ENCODE peak calls at places on chromosomes 2 and 18, in eight cellular contexts. A is CD8-positive, alpha-beta T cell; Y is GM23248; X is right lobe of liver; M is IMR-90; H is ascending aorta; D is gastrocnemius medialis; O is foreskin keratinocyte. T is an unnamed sample.

GRCh38 chr2:153101187-153101586 is 377.4 kb downstream of the RPRM start:
- DNase-seq in D (no peak), A (no peak), X (no peak), O (no peak), H (no peak), Y (no peak), M (no peak), T (no peak)

GRCh38 chr2:237702439-237703397 is 75.3 kb downstream of the LRRFIP1 start:
- DNase-seq in H (no peak), Y (peak; percentile 83), A (peak; percentile 45), O (no peak), M (peak; percentile 75), D (no peak), X (no peak), T (no peak)

GRCh38 chr2:180146541-180146940 is 139.4 kb upstream of the CWC22 start:
- DNase-seq in D (no peak), Y (no peak), O (no peak), M (no peak), A (no peak), X (no peak), H (no peak), T (no peak)

GRCh38 chr18:53441761-53442414 is 782.6 kb downstream of the MBD2 start:
- DNase-seq in M (no peak), O (no peak), A (no peak), H (no peak), X (no peak), D (no peak), Y (no peak), T (no peak)

GRCh38 chr2:241561811-241562210 is 3.3 kb downstream of the BOK start:
- DNase-seq in A (no peak), O (no peak), Y (peak; percentile 90), H (peak; percentile 27), M (peak; percentile 80), X (peak; percentile 88), D (no peak), T (no peak)

GRCh38 chr2:162474006-162474405 is 130.1 kb downstream of the GCA start:
- DNase-seq in O (no peak), X (no peak), M (no peak), Y (no peak), H (no peak), A (no peak), D (no peak), T (no peak)

GRCh38 chr18:73992242-73993022 is 155.2 kb downstream of the FBXO15 start:
- DNase-seq in A (no peak), D (no peak), H (no peak), M (no peak), Y (no peak), O (no peak), X (no peak), T (no peak)

GRCh38 chr2:27198627-27199026 is 13.2 kb upstream of the ATRAID start:
- DNase-seq in D (no peak), M (no peak), O (no peak), X (no peak), A (no peak), H (no peak), Y (no peak), T (no peak)

GRCh38 chr2:26562811-26563645 is 78.1 kb downstream of the CIB4 start:
- DNase-seq in H (no peak), A (no peak), M (no peak), O (no peak), D (no peak), Y (peak; percentile 42), X (peak; percentile 43), T (no peak)

GRCh38 chr2:82340578-82341053 is 2036.1 kb upstream of the LRRTM1 start:
- DNase-seq in A (no peak), Y (no peak), H (no peak), X (no peak), O (no peak), M (no peak), D (no peak), T (no peak)

GRCh38 chr2:10518470-10519060 is 70.4 kb upstream of the ODC1 start:
- DNase-seq in D (no peak), M (no peak), H (no peak), O (no peak), Y (no peak), X (no peak), A (no peak), T (no peak)

DNA sequence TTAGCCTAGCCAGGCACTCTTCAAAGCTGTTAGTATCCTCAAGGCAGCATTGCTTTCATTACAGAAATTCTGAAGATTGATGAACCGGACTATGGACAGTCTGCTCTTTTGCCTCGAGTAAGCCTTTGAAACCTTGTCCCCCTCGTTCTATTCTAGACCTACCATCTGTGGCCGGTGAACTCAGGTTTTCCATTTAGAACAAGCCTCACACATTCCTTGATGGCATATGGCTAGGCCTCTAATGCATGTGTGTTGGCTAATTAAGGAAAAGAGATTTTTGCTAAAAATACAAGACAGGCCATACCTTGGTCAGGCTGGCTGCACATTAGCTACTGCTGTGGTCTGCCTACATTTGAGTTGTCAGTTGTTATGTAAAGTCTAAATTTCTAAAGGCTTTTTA is 111.8 kb downstream of the CERS6 start:
- DNase-seq in X (no peak), A (no peak), D (no peak), O (no peak), H (no peak), M (no peak), Y (no peak), T (no peak)
- H3K27ac ChIP-seq in X (no peak overlapping the region), A (no peak overlapping the region), D (peak overlapping the region; percentile 9), O (no peak overlapping the region), H (no peak overlapping the region), M (no peak overlapping the region), Y (no peak overlapping the region), T (no peak overlapping the region)

GRCh38 chr18:10406172-10406663 is 48.2 kb upstream of the APCDD1 start:
- DNase-seq in O (no peak), D (no peak), H (no peak), A (no peak), Y (no peak), M (no peak), X (no peak), T (no peak)
- H3K27ac ChIP-seq in O (no peak overlapping the region), D (no peak overlapping the region), H (no peak overlapping the region), A (no peak overlapping the region), Y (no peak overlapping the region), M (no peak overlapping the region), X (no peak overlapping the region), T (no peak overlapping the region)

GRCh38 chr18:62847081-62847480 is 131.7 kb downstream of the PHLPP1 start:
- DNase-seq in M (no peak), H (no peak), O (no peak), X (no peak), D (no peak), A (no peak), Y (no peak), T (no peak)
- H3K27ac ChIP-seq in M (no peak overlapping the region), H (no peak overlapping the region), O (no peak overlapping the region), X (no peak overlapping the region), D (no peak overlapping the region), A (no peak overlapping the region), Y (no peak overlapping the region), T (no peak overlapping the region)

GRCh38 chr18:80181642-80182461 is 65.5 kb downstream of the PARD6G start:
- DNase-seq in M (no peak), D (no peak), O (no peak), X (no peak), H (no peak), A (no peak), Y (no peak), T (no peak)

GRCh38 chr18:80178935-80179818 is 68.1 kb downstream of the PARD6G start:
- DNase-seq in O (peak; percentile 93), X (no peak), D (no peak), M (no peak), A (no peak), Y (no peak), H (no peak), T (peak; percentile 71)

GRCh38 chr18:80182855-80183254 is 64.5 kb downstream of the PARD6G start:
- DNase-seq in H (no peak), X (no peak), O (no peak), A (no peak), M (no peak), Y (no peak), D (no peak), T (no peak)

GRCh38 chr18:80179857-80180558 is 67.3 kb downstream of the PARD6G start:
- DNase-seq in Y (no peak), H (no peak), M (no peak), D (no peak), O (peak; percentile 77), A (no peak), X (no peak), T (peak; percentile 46)

GRCh38 chr18:80180778-80181564 is 66.3 kb downstream of the PARD6G start:
- DNase-seq in M (no peak), Y (no peak), X (no peak), D (no peak), H (no peak), O (no peak), A (no peak), T (no peak)
- H3K27ac ChIP-seq in M (no peak overlapping the region), Y (no peak overlapping the region), X (no peak overlapping the region), D (no peak overlapping the region), H (no peak overlapping the region), O (peak overlapping the region; percentile 93), A (no peak overlapping the region), T (peak overlapping the region; percentile 80)

GRCh38 chr2:142220239-142220638 is 89.4 kb upstream of the LRP1B start:
- DNase-seq in A (no peak), H (no peak), D (no peak), O (no peak), Y (no peak), M (no peak), X (no peak), T (no peak)
- H3K27ac ChIP-seq in A (no peak overlapping the region), H (no peak overlapping the region), D (no peak overlapping the region), O (peak overlapping the region; percentile 74), Y (no peak overlapping the region), M (no peak overlapping the region), X (no peak overlapping the region), T (peak overlapping the region; percentile 31)

GRCh38 chr2:215723011-215723410 is 287.1 kb upstream of the FN1 start:
- DNase-seq in M (peak; percentile 61), H (no peak), Y (peak; percentile 18), O (no peak), A (no peak), X (no peak), D (no peak), T (no peak)
- H3K27ac ChIP-seq in M (no peak overlapping the region), H (no peak overlapping the region), Y (peak overlapping the region; percentile 4), O (no peak overlapping the region), A (no peak overlapping the region), X (no peak overlapping the region), D (no peak overlapping the region), T (no peak overlapping the region)

GRCh38 chr2:192230864-192231453 is 36.2 kb upstream of the TMEFF2 start:
- DNase-seq in H (no peak), O (no peak), X (no peak), Y (no peak), M (no peak), D (no peak), A (no peak), T (no peak)

GRCh38 chr2:192228685-192229084 is 34.0 kb upstream of the TMEFF2 start:
- DNase-seq in O (peak; percentile 87), M (peak; percentile 65), Y (peak; percentile 32), D (no peak), X (no peak), A (no peak), H (no peak), T (no peak)
- H3K27ac ChIP-seq in O (no peak overlapping the region), M (no peak overlapping the region), Y (no peak overlapping the region), D (no peak overlapping the region), X (no peak overlapping the region), A (no peak overlapping the region), H (no peak overlapping the region), T (no peak overlapping the region)

T was measured in epithelial cell of prostate.